ENCODE peak calls at places on chromosomes 6 and 20, in five cellular contexts. One of them, this sample, is unnamed.

GRCh38 chr20:42191140-42191860 is 573.1 kb upstream of the CHD6 start:
- DNase-seq in left lung: no peak
- DNase-seq in sigmoid colon: no peak
- DNase-seq in GM13977: no peak
- DNase-seq in uterus: no peak
- DNase-seq in this sample: no peak

GRCh38 chr6:6610031-6610591 is 21.6 kb downstream of the LY86 start:
- DNase-seq in left lung: no peak
- DNase-seq in sigmoid colon: no peak
- DNase-seq in GM13977: peak
- DNase-seq in uterus: no peak
- DNase-seq in this sample: peak

GRCh38 chr6:109762166-109762565 is 71.1 kb downstream of the FIG4 start:
- DNase-seq in left lung: no peak
- DNase-seq in sigmoid colon: no peak
- DNase-seq in GM13977: no peak
- DNase-seq in uterus: no peak
- DNase-seq in this sample: no peak

GRCh38 chr6:36118550-36119107 is 11.7 kb upstream of the MAPK13 start:
- DNase-seq in left lung: no peak
- DNase-seq in sigmoid colon: peak
- DNase-seq in GM13977: no peak
- DNase-seq in uterus: no peak
- DNase-seq in this sample: no peak

GRCh38 chr6:143361536-143362191 is 88.8 kb downstream of the ADAT2 start:
- DNase-seq in left lung: no peak
- DNase-seq in sigmoid colon: no peak
- DNase-seq in GM13977: no peak
- DNase-seq in uterus: no peak
- DNase-seq in this sample: no peak

GRCh38 chr20:5393218-5393870 is 76.6 kb upstream of the PROKR2 start:
- DNase-seq in left lung: no peak
- DNase-seq in sigmoid colon: no peak
- DNase-seq in GM13977: no peak
- DNase-seq in uterus: no peak
- DNase-seq in this sample: no peak

GRCh38 chr6:21738180-21739094 is 144.9 kb downstream of the SOX4 start:
- DNase-seq in left lung: no peak
- DNase-seq in sigmoid colon: no peak
- DNase-seq in GM13977: no peak
- DNase-seq in uterus: no peak
- DNase-seq in this sample: no peak

GRCh38 chr6:34357937-34358336 is 34.5 kb downstream of the NUDT3 start:
- DNase-seq in left lung: no peak
- DNase-seq in sigmoid colon: no peak
- DNase-seq in GM13977: no peak
- DNase-seq in uterus: no peak
- DNase-seq in this sample: no peak

GRCh38 chr20:17612287-17612974 is 42.6 kb downstream of the DSTN start:
- DNase-seq in left lung: no peak
- DNase-seq in sigmoid colon: peak
- DNase-seq in GM13977: peak
- DNase-seq in uterus: no peak
- DNase-seq in this sample: no peak

GRCh38 chr6:144151010-144151727 is 852 bp downstream of the STX11 start:
- DNase-seq in left lung: no peak
- DNase-seq in sigmoid colon: no peak
- DNase-seq in GM13977: peak
- DNase-seq in uterus: peak
- DNase-seq in this sample: peak

GRCh38 chr6:34806738-34807453 is 15.0 kb downstream of the BLTP3A start:
- DNase-seq in left lung: no peak
- DNase-seq in sigmoid colon: no peak
- DNase-seq in GM13977: no peak
- DNase-seq in uterus: no peak
- DNase-seq in this sample: no peak

GRCh38 chr20:43820742-43821330 is 93.8 kb upstream of the TOX2 start:
- DNase-seq in left lung: no peak
- DNase-seq in sigmoid colon: peak
- DNase-seq in GM13977: no peak
- DNase-seq in uterus: no peak
- DNase-seq in this sample: no peak

GRCh38 chr6:32840604-32841246 is 2.2 kb upstream of the TAP2 start:
- DNase-seq in left lung: no peak
- DNase-seq in sigmoid colon: peak
- DNase-seq in GM13977: peak
- DNase-seq in uterus: no peak
- DNase-seq in this sample: peak

GRCh38 chr6:64838726-64839125 is 868.3 kb downstream of the EYS start:
- DNase-seq in left lung: no peak
- DNase-seq in sigmoid colon: no peak
- DNase-seq in GM13977: no peak
- DNase-seq in uterus: no peak
- DNase-seq in this sample: no peak

GRCh38 chr6:165767228-165767627 is 104.2 kb upstream of the PDE10A start:
- DNase-seq in left lung: no peak
- DNase-seq in sigmoid colon: no peak
- DNase-seq in GM13977: no peak
- DNase-seq in uterus: no peak
- DNase-seq in this sample: no peak

GRCh38 chr6:166515072-166515810 is 71.2 kb downstream of the RAMACL start:
- DNase-seq in left lung: no peak
- DNase-seq in sigmoid colon: no peak
- DNase-seq in GM13977: no peak
- DNase-seq in uterus: peak
- DNase-seq in this sample: peak

GRCh38 chr6:145887969-145888368 is 73.4 kb upstream of the FBXO30 start:
- DNase-seq in left lung: no peak
- DNase-seq in sigmoid colon: peak
- DNase-seq in GM13977: no peak
- DNase-seq in uterus: no peak
- DNase-seq in this sample: peak

GRCh38 chr6:33905081-33905609 is 101.3 kb upstream of the MLN start:
- DNase-seq in left lung: no peak
- DNase-seq in sigmoid colon: no peak
- DNase-seq in GM13977: no peak
- DNase-seq in uterus: no peak
- DNase-seq in this sample: no peak

GRCh38 chr6:17233531-17233930 is 47.6 kb upstream of the RBM24 start:
- DNase-seq in left lung: no peak
- DNase-seq in sigmoid colon: no peak
- DNase-seq in GM13977: no peak
- DNase-seq in uterus: no peak
- DNase-seq in this sample: no peak

GRCh38 chr6:98601697-98602096 is 232.7 kb upstream of the POU3F2 start:
- DNase-seq in left lung: no peak
- DNase-seq in sigmoid colon: no peak
- DNase-seq in GM13977: no peak
- DNase-seq in uterus: no peak
- DNase-seq in this sample: no peak

GRCh38 chr6:137819740-137820139 is 47.3 kb upstream of the TNFAIP3 start:
- DNase-seq in left lung: no peak
- DNase-seq in sigmoid colon: no peak
- DNase-seq in GM13977: no peak
- DNase-seq in uterus: no peak
- DNase-seq in this sample: no peak

GRCh38 chr6:136956590-136957573 is 34.8 kb downstream of the SLC35D3 start:
- DNase-seq in left lung: no peak
- DNase-seq in sigmoid colon: no peak
- DNase-seq in GM13977: no peak
- DNase-seq in uterus: no peak
- DNase-seq in this sample: no peak

GRCh38 chr6:131061041-131061770 is 1.8 kb downstream of the EPB41L2 start:
- DNase-seq in left lung: no peak
- DNase-seq in sigmoid colon: no peak
- DNase-seq in GM13977: peak
- DNase-seq in uterus: no peak
- DNase-seq in this sample: peak

GRCh38 chr6:30441171-30441570 is 48.1 kb upstream of the HLA-E start:
- DNase-seq in left lung: no peak
- DNase-seq in sigmoid colon: no peak
- DNase-seq in GM13977: no peak
- DNase-seq in uterus: no peak
- DNase-seq in this sample: no peak

GRCh38 chr20:11740975-11741374 is 176.7 kb upstream of the BTBD3 start:
- DNase-seq in left lung: no peak
- DNase-seq in sigmoid colon: no peak
- DNase-seq in GM13977: no peak
- DNase-seq in uterus: no peak
- DNase-seq in this sample: no peak

GRCh38 chr20:56157530-56158203 is 90.9 kb upstream of the MC3R start:
- DNase-seq in left lung: no peak
- DNase-seq in sigmoid colon: no peak
- DNase-seq in GM13977: no peak
- DNase-seq in uterus: no peak
- DNase-seq in this sample: no peak

GRCh38 chr20:53331151-53331973 is 262.3 kb downstream of the ZNF217 start:
- DNase-seq in left lung: no peak
- DNase-seq in sigmoid colon: no peak
- DNase-seq in GM13977: no peak
- DNase-seq in uterus: no peak
- DNase-seq in this sample: no peak

GRCh38 chr6:167896648-167897047 is 69.9 kb downstream of the AFDN start:
- DNase-seq in left lung: no peak
- DNase-seq in sigmoid colon: no peak
- DNase-seq in GM13977: no peak
- DNase-seq in uterus: no peak
- DNase-seq in this sample: no peak

GRCh38 chr6:106281088-106281487 is 44.5 kb downstream of the ATG5 start:
- DNase-seq in left lung: no peak
- DNase-seq in sigmoid colon: no peak
- DNase-seq in GM13977: no peak
- DNase-seq in uterus: no peak
- DNase-seq in this sample: no peak

GRCh38 chr6:121506761-121507754 is 71.6 kb downstream of the GJA1 start:
- DNase-seq in left lung: no peak
- DNase-seq in sigmoid colon: no peak
- DNase-seq in GM13977: no peak
- DNase-seq in uterus: no peak
- DNase-seq in this sample: no peak

GRCh38 chr6:126063512-126064146 is 77.3 kb downstream of the TRMT11 start:
- DNase-seq in left lung: no peak
- DNase-seq in sigmoid colon: no peak
- DNase-seq in GM13977: no peak
- DNase-seq in uterus: no peak
- DNase-seq in this sample: no peak

GRCh38 chr20:44527716-44528199 is 5.9 kb upstream of the SERINC3 start:
- DNase-seq in left lung: no peak
- DNase-seq in sigmoid colon: no peak
- DNase-seq in GM13977: no peak
- DNase-seq in uterus: no peak
- DNase-seq in this sample: no peak

GRCh38 chr6:169950558-169950957 is 199.1 kb downstream of the ERMARD start:
- DNase-seq in left lung: no peak
- DNase-seq in sigmoid colon: no peak
- DNase-seq in GM13977: no peak
- DNase-seq in uterus: no peak
- DNase-seq in this sample: no peak

GRCh38 chr20:25274481-25274880 is 26.6 kb downstream of the PYGB start:
- DNase-seq in left lung: no peak
- DNase-seq in sigmoid colon: peak
- DNase-seq in GM13977: no peak
- DNase-seq in uterus: peak
- DNase-seq in this sample: no peak

DNA sequence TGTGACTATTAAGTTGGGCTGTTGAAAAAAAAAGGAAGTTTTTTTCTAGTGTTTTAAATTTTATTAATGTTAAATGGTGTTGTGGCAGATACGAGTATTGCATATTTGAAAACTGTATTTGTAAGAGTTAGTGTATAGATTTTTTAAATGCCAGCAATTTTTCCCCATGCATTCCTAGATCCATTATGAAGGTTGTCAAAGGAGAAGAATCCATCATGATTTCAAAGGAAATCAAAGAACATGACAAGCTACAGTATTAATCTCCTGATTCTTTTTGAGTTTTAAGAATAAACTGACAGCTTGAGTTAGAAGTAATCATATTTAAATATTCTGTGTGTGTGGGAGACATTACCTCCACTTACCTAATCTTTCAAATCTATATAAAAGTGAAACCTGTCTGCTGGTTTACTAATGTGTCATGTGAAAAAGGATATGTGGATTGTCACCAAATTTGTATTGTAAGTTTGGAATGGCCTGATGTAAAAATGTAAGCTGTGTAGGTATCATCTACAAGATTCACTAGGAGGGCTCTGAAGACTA is 111.0 kb upstream of the HS3ST5 start:
- DNase-seq in left lung: no peak
- DNase-seq in sigmoid colon: no peak
- DNase-seq in GM13977: no peak
- DNase-seq in uterus: no peak
- DNase-seq in this sample: no peak
- TF ChIP-seq CTCF in left lung: no peak
- TF ChIP-seq CTCF in sigmoid colon: no peak
- TF ChIP-seq CTCF in GM13977: no peak
- TF ChIP-seq CTCF in uterus: no peak
- TF ChIP-seq CTCF in this sample: no peak

GRCh38 chr20:57715268-57715904 is 5.6 kb upstream of the PMEPA1 start:
- DNase-seq in left lung: no peak
- DNase-seq in sigmoid colon: no peak
- DNase-seq in GM13977: no peak
- DNase-seq in uterus: no peak
- DNase-seq in this sample: no peak
- TF ChIP-seq CTCF in left lung: no peak
- TF ChIP-seq CTCF in sigmoid colon: no peak
- TF ChIP-seq CTCF in GM13977: no peak
- TF ChIP-seq CTCF in uterus: no peak
- TF ChIP-seq CTCF in this sample: no peak

GRCh38 chr6:134452901-134453300 is 135.0 kb upstream of the SGK1 start:
- DNase-seq in left lung: no peak
- DNase-seq in sigmoid colon: no peak
- DNase-seq in GM13977: no peak
- DNase-seq in uterus: no peak
- DNase-seq in this sample: no peak
- TF ChIP-seq CTCF in left lung: no peak
- TF ChIP-seq CTCF in sigmoid colon: no peak
- TF ChIP-seq CTCF in GM13977: no peak
- TF ChIP-seq CTCF in uterus: no peak
- TF ChIP-seq CTCF in this sample: no peak

DNA sequence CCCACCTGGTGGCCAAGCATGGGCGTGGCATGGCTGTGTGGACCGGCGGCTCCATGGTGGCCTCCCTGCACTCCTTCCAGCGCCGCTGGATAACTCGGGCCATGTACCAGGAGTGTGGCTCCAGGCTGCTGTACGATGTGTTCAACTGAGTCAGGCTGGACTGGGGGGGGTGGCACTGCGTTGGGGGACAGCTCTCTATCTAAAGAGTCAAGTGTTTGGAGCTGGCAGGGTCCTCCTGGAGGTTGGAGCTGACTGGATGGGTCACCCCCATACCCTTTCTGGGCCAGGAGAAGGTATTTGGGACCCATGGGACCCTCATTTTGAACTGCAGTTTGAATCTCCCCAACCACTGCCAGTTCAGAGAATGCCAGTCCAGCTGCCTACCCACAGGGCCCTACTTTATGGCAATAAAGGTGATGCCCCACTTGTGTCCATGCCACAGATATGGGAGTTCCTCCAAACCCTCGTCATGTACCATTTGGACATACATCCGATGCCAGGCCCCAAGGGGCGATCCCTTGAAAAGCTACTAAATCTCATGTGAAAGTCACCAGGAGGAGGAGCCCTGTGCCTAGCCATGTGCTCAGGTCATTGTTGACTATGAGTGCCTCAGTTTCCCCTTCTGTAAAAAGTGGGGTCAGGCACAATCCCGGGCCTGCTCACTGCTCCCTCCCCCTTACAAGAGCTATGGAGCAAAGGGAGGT is 1.5 kb downstream of the ACTL10 start:
- DNase-seq in left lung: peak
- DNase-seq in sigmoid colon: peak
- DNase-seq in GM13977: peak
- DNase-seq in uterus: peak
- DNase-seq in this sample: peak
- TF ChIP-seq CTCF in left lung: peak
- TF ChIP-seq CTCF in sigmoid colon: peak
- TF ChIP-seq CTCF in GM13977: peak
- TF ChIP-seq CTCF in uterus: no peak
- TF ChIP-seq CTCF in this sample: peak